ENCODE peak calls at places on chromosome 15, in four cellular contexts. S is activated CD8-positive, alpha-beta memory T cell treated with anti-CD3 and anti-CD28 coated beads for 48 hours; E is upper lobe of right lung; V is mesendoderm. K is an unnamed sample.

GRCh38 chr15:91593081-91593480 is 260.4 kb upstream of the SLCO3A1 start:
- DNase-seq in E (no peak), V (no peak), S (no peak), K (no peak)

GRCh38 chr15:66294157-66294931 is 976 bp downstream of the DIS3L start:
- DNase-seq in V (peak), S (peak), E (no peak), K (peak)

GRCh38 chr15:72907733-72908132 is 124.2 kb upstream of the ADPGK start:
- DNase-seq in E (no peak), V (no peak), S (no peak), K (no peak)

GRCh38 chr15:28977377-28978010 is 91.7 kb downstream of the APBA2 start:
- DNase-seq in E (no peak), S (no peak), V (peak), K (peak)

GRCh38 chr15:26082069-26082832 is 219.1 kb upstream of the ATP10A start:
- DNase-seq in S (peak), E (peak), V (peak), K (peak)

GRCh38 chr15:58228708-58229107 is 90.5 kb downstream of the AQP9 start:
- DNase-seq in E (no peak), V (peak), S (no peak), K (peak)

GRCh38 chr15:36682091-36682490 is 102.7 kb downstream of the CDIN1 start:
- DNase-seq in E (no peak), V (no peak), S (no peak), K (no peak)

GRCh38 chr15:70428211-70428822 is 330.6 kb upstream of the TLE3 start:
- DNase-seq in S (no peak), V (no peak), E (no peak), K (no peak)

GRCh38 chr15:66775127-66776105 is 73.4 kb downstream of the SMAD6 start:
- DNase-seq in V (no peak), E (no peak), S (no peak), K (peak)

GRCh38 chr15:61888074-61888780 is 172.0 kb downstream of the VPS13C start:
- DNase-seq in E (no peak), S (no peak), V (no peak), K (no peak)

GRCh38 chr15:63879211-63879610 is 45.5 kb upstream of the HERC1 start:
- DNase-seq in V (peak), S (no peak), E (no peak), K (no peak)

GRCh38 chr15:89743594-89743993 is 7.5 kb downstream of the MESP1 start:
- DNase-seq in S (no peak), E (no peak), V (no peak), K (no peak)

GRCh38 chr15:70293606-70294470 is 196.1 kb upstream of the TLE3 start:
- DNase-seq in S (no peak), E (peak), V (no peak), K (peak)

GRCh38 chr15:69593981-69594966 is 141.7 kb downstream of the RPLP1 start:
- DNase-seq in E (peak), V (no peak), S (no peak), K (no peak)

GRCh38 chr15:93861413-93861812 is 369.9 kb upstream of the MCTP2 start:
- DNase-seq in S (no peak), V (no peak), E (no peak), K (no peak)

GRCh38 chr15:75732809-75733451 is 20.3 kb upstream of the CSPG4 start:
- DNase-seq in E (peak), V (peak), S (peak), K (peak)

GRCh38 chr15:50884583-50884982 is 23.9 kb upstream of the AP4E1 start:
- DNase-seq in V (no peak), S (no peak), E (no peak), K (no peak)

GRCh38 chr15:25090073-25090733 is 135.4 kb downstream of the SNRPN start:
- DNase-seq in S (no peak), E (no peak), V (no peak), K (peak)

GRCh38 chr15:80093854-80094418 is 34.5 kb downstream of the ZFAND6 start:
- DNase-seq in V (peak), S (no peak), E (peak), K (peak)

GRCh38 chr15:35186346-35186745 is 101.3 kb upstream of the NANOGP8 start:
- DNase-seq in E (no peak), V (peak), S (no peak), K (no peak)

GRCh38 chr15:80951941-80952340 is 37.7 kb downstream of the MESD start:
- DNase-seq in E (no peak), S (no peak), V (no peak), K (no peak)

GRCh38 chr15:76963596-76963995 is 31.3 kb upstream of the PSTPIP1 start:
- DNase-seq in V (peak), S (no peak), E (no peak), K (no peak)

GRCh38 chr15:51647128-51647562 is 24.6 kb upstream of the DMXL2 start:
- DNase-seq in S (no peak), E (no peak), V (no peak), K (no peak)

GRCh38 chr15:57503911-57504598 is 87.6 kb upstream of the MYZAP start:
- DNase-seq in E (no peak), S (no peak), V (no peak), K (no peak)

GRCh38 chr15:63322541-63322940 is 45.1 kb downstream of the APH1B start:
- DNase-seq in S (no peak), V (no peak), E (no peak), K (no peak)

GRCh38 chr15:99437315-99438221 is 128.2 kb upstream of the MEF2A start:
- DNase-seq in V (no peak), E (peak), S (no peak), K (peak)

GRCh38 chr15:40722934-40723333 is 28.0 kb downstream of the RAD51 start:
- DNase-seq in E (no peak), S (no peak), V (no peak), K (no peak)

GRCh38 chr15:90560229-90560771 is 30.6 kb downstream of the CRTC3 start:
- DNase-seq in S (no peak), V (no peak), E (no peak), K (peak)

GRCh38 chr15:20295238-20295811 is 246.3 kb downstream of the GOLGA6L6 start:
- DNase-seq in S (no peak), V (no peak), E (peak), K (no peak)

GRCh38 chr15:101029971-101030661 is 111.0 kb downstream of the LRRK1 start:
- DNase-seq in E (no peak), S (no peak), V (no peak), K (peak)

GRCh38 chr15:91407237-91407889 is 307.3 kb downstream of the SV2B start:
- DNase-seq in V (peak), S (no peak), E (no peak), K (peak)

GRCh38 chr15:49380912-49381311 is 42.1 kb upstream of the FGF7 start:
- DNase-seq in S (no peak), V (peak), E (no peak), K (peak)

K was measured in islet precursor cell.